ENCODE peak calls at places on chromosomes 7 and 10, in ten cellular contexts. H, N, X, K, U, C, Z, P, W and J are unnamed samples.

GRCh38 chr10:91389636-91390512 is 20.3 kb upstream of the HECTD2 start:
- DNase-seq in H (peak), N (no peak), U (no peak), Z (peak), K (peak), C (no peak), P (no peak), X (peak), W (no peak), J (peak)

GRCh38 chr10:131049051-131049450 is 262.5 kb downstream of the TCERG1L start:
- DNase-seq in K (no peak), Z (no peak), N (no peak), C (no peak), P (no peak), W (no peak), U (no peak), H (no peak), X (peak), J (no peak)

GRCh38 chr7:128210036-128210347 is 31.1 kb upstream of the LEP start:
- DNase-seq in W (no peak), K (no peak), N (no peak), P (no peak), H (no peak), U (no peak), X (no peak), Z (no peak), C (no peak), J (no peak)

GRCh38 chr7:149023662-149024061 is 4.6 kb downstream of the PDIA4 start:
- DNase-seq in N (no peak), W (no peak), K (peak), P (no peak), H (no peak), Z (no peak), X (no peak), C (no peak), U (no peak), J (no peak)

GRCh38 chr7:111832159-111832558 is 269.9 kb upstream of the IMMP2L start:
- DNase-seq in X (no peak), U (no peak), N (no peak), W (no peak), H (no peak), Z (no peak), C (no peak), K (no peak), P (no peak), J (peak)

GRCh38 chr7:27606270-27607209 is 56.1 kb downstream of the HIBADH start:
- DNase-seq in K (peak), Z (peak), P (no peak), W (no peak), C (no peak), H (peak), U (peak), N (no peak), X (peak), J (peak)

GRCh38 chr7:1123721-1124120 is 35.8 kb downstream of the GPER1 start:
- DNase-seq in N (no peak), X (peak), U (no peak), Z (peak), H (peak), C (peak), K (no peak), W (no peak), P (peak), J (peak)

GRCh38 chr10:557792-558328 is 131.6 kb downstream of the DIP2C start:
- DNase-seq in K (no peak), W (peak), U (no peak), N (no peak), H (no peak), X (peak), P (no peak), Z (peak), C (no peak), J (no peak)

GRCh38 chr10:106560925-106561640 is 603.4 kb downstream of the SORCS1 start:
- DNase-seq in Z (peak), C (no peak), N (no peak), P (no peak), W (no peak), H (peak), X (peak), K (peak), U (no peak), J (peak)

GRCh38 chr10:116056445-116057293 is 216.3 kb downstream of the GFRA1 start:
- DNase-seq in K (no peak), U (no peak), C (no peak), W (no peak), X (no peak), P (peak), N (no peak), H (no peak), Z (peak), J (no peak)

GRCh38 chr7:151306860-151307259 is 34.8 kb upstream of the NUB1 start:
- DNase-seq in H (no peak), X (peak), K (no peak), Z (no peak), N (no peak), C (no peak), U (no peak), P (no peak), W (no peak), J (no peak)

GRCh38 chr7:6446977-6447588 is 671 bp downstream of the DAGLB start:
- DNase-seq in W (peak), U (peak), H (peak), K (peak), Z (peak), X (peak), P (peak), C (peak), N (peak), J (peak)

GRCh38 chr10:3095373-3096139 is 28.2 kb downstream of the PFKP start:
- DNase-seq in Z (peak), U (peak), X (peak), N (no peak), K (peak), W (no peak), H (peak), P (peak), C (peak), J (peak)

GRCh38 chr10:17115683-17116082 is 13.9 kb downstream of the CUBN start:
- DNase-seq in X (peak), C (no peak), N (no peak), W (no peak), K (peak), Z (peak), U (no peak), P (no peak), H (peak), J (peak)

GRCh38 chr7:40329601-40330153 is 194.9 kb downstream of the SUGCT start:
- DNase-seq in P (no peak), Z (peak), U (peak), K (peak), C (no peak), X (peak), N (no peak), H (peak), W (no peak), J (peak)

GRCh38 chr10:133318494-133319127 is 9.9 kb downstream of the ZNF511 start:
- DNase-seq in Z (peak), N (peak), P (peak), W (peak), X (peak), H (peak), U (no peak), C (peak), K (peak), J (peak)

GRCh38 chr7:115941703-115942268 is 88.8 kb downstream of the TFEC start:
- DNase-seq in N (no peak), P (no peak), X (no peak), H (peak), K (peak), C (no peak), Z (peak), W (no peak), U (no peak), J (peak)

GRCh38 chr10:33233635-33234034 is 100.8 kb downstream of the NRP1 start:
- DNase-seq in X (no peak), K (no peak), N (no peak), P (no peak), C (no peak), H (no peak), Z (no peak), W (no peak), U (no peak), J (no peak)

GRCh38 chr10:28664369-28664740 is 13.0 kb upstream of the BAMBI start:
- DNase-seq in P (no peak), N (no peak), C (no peak), Z (peak), X (no peak), H (peak), K (no peak), U (no peak), W (no peak), J (peak)

DNA sequence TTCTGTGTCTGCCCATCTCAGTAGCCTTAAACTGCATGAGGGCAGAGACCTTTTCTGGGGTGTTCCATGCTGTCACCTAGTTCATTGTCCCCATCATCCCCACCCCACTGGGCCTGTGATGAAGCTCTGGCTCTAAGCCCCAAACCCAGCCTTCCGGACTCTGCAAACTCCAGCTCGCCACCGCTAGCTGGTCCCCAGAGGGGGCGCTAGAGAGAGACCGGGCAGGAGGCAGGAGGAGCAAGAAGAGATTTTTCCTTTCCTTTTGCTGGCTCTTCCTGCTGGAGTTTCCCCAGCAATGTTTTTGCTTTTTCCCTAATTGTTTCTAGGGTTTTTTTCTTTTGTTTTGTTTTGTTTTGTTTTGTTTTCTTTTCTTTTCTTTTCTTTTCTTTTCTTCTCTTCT is 234.4 kb downstream of the TEX36 start:
- DNase-seq in X (peak), U (no peak), C (peak), P (no peak), Z (peak), H (peak), N (no peak), W (no peak), K (peak), J (no peak)
- H3K4me3 ChIP-seq in X (no peak), U (no peak), C (no peak), P (no peak), Z (no peak), H (no peak), N (no peak), W (no peak), K (no peak), J (no peak)

GRCh38 chr7:98618786-98619185 is 1.7 kb downstream of the NPTX2 start:
- DNase-seq in K (peak), W (no peak), H (no peak), C (no peak), N (no peak), P (no peak), Z (no peak), U (no peak), X (no peak), J (no peak)
- H3K4me3 ChIP-seq in K (no peak), W (no peak), H (no peak), C (no peak), N (no peak), P (no peak), Z (no peak), U (no peak), X (no peak), J (peak)

DNA sequence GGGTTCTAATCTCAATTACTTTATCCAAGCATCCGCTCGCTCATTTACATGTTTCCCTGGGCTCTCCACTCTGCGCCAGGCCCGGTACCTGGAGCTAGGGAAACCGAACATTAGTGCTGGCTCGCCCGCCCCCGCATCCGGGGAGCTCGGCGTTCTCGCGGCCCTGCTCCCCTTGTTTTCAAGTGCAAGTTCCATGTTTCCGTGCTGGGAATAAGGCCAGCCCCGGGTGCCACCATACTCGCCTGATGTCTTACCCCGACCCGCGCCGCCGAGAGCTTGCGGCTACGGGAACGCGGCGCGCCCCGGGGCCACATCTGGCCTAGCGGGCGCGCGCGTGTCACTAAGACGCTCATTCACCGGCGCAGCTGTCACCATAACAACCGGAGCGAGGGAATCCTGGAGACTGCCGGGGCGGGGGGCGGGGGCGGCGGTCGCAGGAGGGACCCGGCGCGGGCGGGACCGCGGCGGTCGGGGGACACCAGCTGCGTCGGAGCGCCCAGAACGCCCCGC is at the start of gene NEURL1:
- DNase-seq in W (no peak), C (no peak), U (no peak), H (no peak), K (no peak), Z (no peak), X (peak), N (no peak), P (no peak), J (no peak)
- H3K4me3 ChIP-seq in W (peak), C (no peak), U (peak), H (peak), K (peak), Z (peak), X (no peak), N (peak), P (peak), J (peak)

GRCh38 chr7:125450749-125451148 is 521.1 kb upstream of the POT1 start:
- DNase-seq in H (no peak), K (peak), W (no peak), P (no peak), N (no peak), C (no peak), U (no peak), Z (no peak), X (no peak), J (no peak)
- H3K4me3 ChIP-seq in H (no peak), K (no peak), W (no peak), P (no peak), N (no peak), C (no peak), U (no peak), Z (no peak), X (no peak), J (no peak)

GRCh38 chr7:130938661-130939060 is 204.7 kb upstream of the KLF14 start:
- DNase-seq in K (no peak), H (no peak), Z (peak), U (no peak), X (no peak), P (no peak), C (no peak), N (no peak), W (peak), J (no peak)
- H3K4me3 ChIP-seq in K (no peak), H (no peak), Z (peak), U (no peak), X (no peak), P (no peak), C (no peak), N (no peak), W (peak), J (no peak)

DNA sequence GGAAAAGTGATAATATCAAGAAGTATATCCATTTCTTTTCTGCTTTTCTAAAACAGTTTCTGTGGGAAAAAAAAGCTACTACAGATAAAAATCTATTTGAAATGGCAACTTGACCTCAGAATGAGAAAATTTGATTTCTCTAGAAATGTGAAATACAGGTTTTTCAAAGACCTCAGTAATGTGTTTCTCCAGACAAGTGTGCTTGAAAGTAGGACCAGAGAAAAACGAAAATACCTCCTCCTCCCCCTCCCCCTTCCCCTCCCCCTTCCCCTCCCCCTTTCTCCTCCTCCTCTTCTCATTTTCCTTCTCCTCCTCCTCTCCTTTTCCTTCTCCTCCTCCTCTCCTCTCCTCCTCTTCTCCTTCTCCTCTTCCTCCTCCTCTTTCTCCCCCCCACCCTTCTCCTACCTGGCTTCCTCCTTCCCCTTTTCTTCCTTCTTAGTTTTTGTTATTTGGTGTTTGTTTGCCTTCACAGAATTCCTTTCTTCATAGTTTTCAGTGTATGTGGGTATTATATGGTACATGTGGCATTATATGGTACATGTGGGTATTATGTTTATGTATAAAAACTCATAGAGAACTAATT is 179.4 kb downstream of the CDK14 start:
- DNase-seq in U (no peak), K (no peak), Z (no peak), W (no peak), H (no peak), X (no peak), C (no peak), N (no peak), P (no peak), J (no peak)
- H3K4me3 ChIP-seq in U (no peak), K (no peak), Z (no peak), W (no peak), H (no peak), X (no peak), C (no peak), N (no peak), P (no peak), J (no peak)

GRCh38 chr10:48526846-48527505 is 77.9 kb downstream of the ARHGAP22 start:
- DNase-seq in N (no peak), W (no peak), Z (no peak), C (no peak), X (no peak), U (no peak), P (no peak), K (no peak), H (peak), J (no peak)
- H3K4me3 ChIP-seq in N (no peak), W (no peak), Z (peak), C (no peak), X (no peak), U (peak), P (no peak), K (no peak), H (peak), J (no peak)